ENCODE peak calls at places on chromosomes 7 and 10, in nine cellular contexts. J is LNCaP clone FGC; A is iPS DF 19.7; X is stimulated activated CD4-positive, alpha-beta T cell treated with anti-CD3 and anti-CD28 coated beads, TNF-alpha, amount 100 ng/mL, for 48 hours; D is uterus; G is NCI-H524; B is fibroblast of the conjunctiva; W is naive thymus-derived CD8-positive, alpha-beta T cell; C is glutamatergic neuron. H is an unnamed sample.

GRCh38 chr10:6788191-6788590 is 208.1 kb upstream of the PRKCQ start:
- DNase-seq in J (no peak), A (no peak), X (no peak), D (no peak), G (no peak), B (no peak), W (no peak), C (no peak), H (no peak)

GRCh38 chr10:63921932-63922713 is 400.9 kb downstream of the REEP3 start:
- DNase-seq in J (no peak), A (no peak), X (no peak), D (no peak), G (no peak), B (no peak), W (no peak), C (no peak), H (no peak)

GRCh38 chr10:1576467-1577259 is 160.7 kb downstream of the ADARB2 start:
- DNase-seq in J (no peak), A (no peak), X (no peak), D (no peak), G (no peak), B (no peak), W (no peak), C (no peak), H (no peak)

GRCh38 chr7:30225863-30226361 is 58.5 kb upstream of the ZNRF2 start:
- DNase-seq in J (peak), A (no peak), X (no peak), D (peak), G (peak), B (no peak), W (no peak), C (peak), H (no peak)

GRCh38 chr7:67414858-67415257 is 418.2 kb downstream of the TYW1 start:
- DNase-seq in J (no peak), A (no peak), X (no peak), D (no peak), G (no peak), B (no peak), W (no peak), C (no peak), H (no peak)

GRCh38 chr10:27319752-27320561 is 79.4 kb upstream of the ACBD5 start:
- DNase-seq in J (no peak), A (peak), X (peak), D (peak), G (no peak), B (peak), W (no peak), C (peak), H (no peak)

GRCh38 chr10:130901311-130902165 is 410.0 kb downstream of the TCERG1L start:
- DNase-seq in J (no peak), A (no peak), X (no peak), D (no peak), G (no peak), B (no peak), W (no peak), C (no peak), H (no peak)

GRCh38 chr7:2052657-2053048 is 180.1 kb downstream of the MAD1L1 start:
- DNase-seq in J (no peak), A (no peak), X (no peak), D (no peak), G (no peak), B (no peak), W (no peak), C (no peak), H (no peak)

GRCh38 chr10:91010952-91011351 is 90.1 kb upstream of the ANKRD1 start:
- DNase-seq in J (peak), A (no peak), X (no peak), D (no peak), G (no peak), B (no peak), W (no peak), C (no peak), H (no peak)